ENCODE peak calls at places on chromosomes 3 and 15, in four cellular contexts. E, B, M and C are unnamed samples.
A peak's percentile ranks its signal among the peaks of the same experiment; 100 is the strongest.

GRCh38 chr3:23760871-23761373 is 44.8 kb upstream of the UBE2E1 start:
- DNase-seq in E (no peak), B (no peak), M (no peak), C (no peak)

GRCh38 chr3:134126153-134126552 is 96.4 kb upstream of the SLCO2A1 start:
- DNase-seq in E (no peak), B (no peak), M (no peak), C (no peak)

GRCh38 chr15:91855684-91856553 is 2.4 kb downstream of the SLCO3A1 start:
- DNase-seq in E (no peak), B (peak; percentile 75), M (no peak), C (no peak)

GRCh38 chr15:75732809-75733451 is 20.3 kb upstream of the CSPG4 start:
- DNase-seq in E (peak; percentile 81), B (peak; percentile 78), M (no peak), C (no peak)

GRCh38 chr3:152040319-152040718 is 166.9 kb downstream of the SUCNR1 start:
- DNase-seq in E (no peak), B (no peak), M (no peak), C (no peak)

GRCh38 chr15:81394609-81395008 is 20.6 kb upstream of the TMC3 start:
- DNase-seq in E (no peak), B (no peak), M (no peak), C (no peak)

GRCh38 chr3:36540898-36541518 is 160.7 kb downstream of the STAC start:
- DNase-seq in E (peak; percentile 40), B (no peak), M (no peak), C (no peak)

GRCh38 chr3:159914421-159914820 is 74.2 kb upstream of the IL12A start:
- DNase-seq in E (no peak), B (no peak), M (no peak), C (peak; percentile 71)

GRCh38 chr3:9340450-9341009 is 22.3 kb upstream of the THUMPD3 start:
- DNase-seq in E (no peak), B (no peak), M (no peak), C (no peak)

DNA sequence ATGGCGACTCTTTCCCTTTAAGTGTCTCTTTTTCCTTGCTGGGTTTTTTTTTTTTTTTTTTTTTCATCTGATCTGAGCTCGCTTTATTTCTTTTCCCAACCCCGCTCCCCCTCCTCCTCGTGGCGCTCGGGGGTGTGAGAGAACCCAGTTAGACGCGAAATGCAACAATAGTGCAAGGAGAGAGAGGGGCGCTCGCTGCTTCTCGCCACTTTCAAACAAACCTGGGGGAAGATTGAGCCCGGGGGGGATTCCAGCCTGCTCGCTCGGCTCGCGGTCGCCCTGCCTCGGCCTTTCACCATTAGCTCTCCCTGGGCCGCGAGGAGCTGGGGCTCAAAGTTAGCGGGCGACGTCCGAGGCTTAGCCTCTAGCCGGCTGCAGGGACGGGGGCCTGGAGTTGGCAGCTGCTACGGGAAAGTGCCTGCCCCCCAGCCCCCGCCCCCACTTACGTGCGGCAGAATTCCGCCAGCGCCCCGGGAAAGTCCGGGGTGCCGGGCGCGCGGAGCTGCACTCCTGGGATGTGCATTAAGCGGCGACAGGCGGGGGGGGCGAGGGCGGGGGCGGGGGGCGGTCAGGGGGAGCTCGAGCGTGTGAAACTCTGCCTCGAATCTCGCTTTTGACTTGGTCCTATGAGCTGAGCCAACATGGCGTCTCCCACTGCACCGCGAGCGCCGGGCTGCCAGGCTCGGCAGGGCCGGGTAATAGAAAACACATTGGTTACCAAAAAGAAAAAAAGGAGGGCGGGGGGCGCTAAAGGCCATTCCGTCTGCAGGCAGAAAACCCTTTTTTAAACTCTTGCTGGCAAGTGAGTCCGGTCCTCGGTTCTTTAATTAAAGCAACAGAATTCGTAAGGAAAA is 10.3 kb downstream of the NR2F2 start:
- DNase-seq in E (peak; percentile 76), B (peak; percentile 79), M (no peak), C (no peak)
- H3K4me3 ChIP-seq in E (peak overlapping the region; percentile 82), B (peak overlapping the region; percentile 56), M (peak overlapping the region; percentile 96), C (peak overlapping the region; percentile 96)

DNA sequence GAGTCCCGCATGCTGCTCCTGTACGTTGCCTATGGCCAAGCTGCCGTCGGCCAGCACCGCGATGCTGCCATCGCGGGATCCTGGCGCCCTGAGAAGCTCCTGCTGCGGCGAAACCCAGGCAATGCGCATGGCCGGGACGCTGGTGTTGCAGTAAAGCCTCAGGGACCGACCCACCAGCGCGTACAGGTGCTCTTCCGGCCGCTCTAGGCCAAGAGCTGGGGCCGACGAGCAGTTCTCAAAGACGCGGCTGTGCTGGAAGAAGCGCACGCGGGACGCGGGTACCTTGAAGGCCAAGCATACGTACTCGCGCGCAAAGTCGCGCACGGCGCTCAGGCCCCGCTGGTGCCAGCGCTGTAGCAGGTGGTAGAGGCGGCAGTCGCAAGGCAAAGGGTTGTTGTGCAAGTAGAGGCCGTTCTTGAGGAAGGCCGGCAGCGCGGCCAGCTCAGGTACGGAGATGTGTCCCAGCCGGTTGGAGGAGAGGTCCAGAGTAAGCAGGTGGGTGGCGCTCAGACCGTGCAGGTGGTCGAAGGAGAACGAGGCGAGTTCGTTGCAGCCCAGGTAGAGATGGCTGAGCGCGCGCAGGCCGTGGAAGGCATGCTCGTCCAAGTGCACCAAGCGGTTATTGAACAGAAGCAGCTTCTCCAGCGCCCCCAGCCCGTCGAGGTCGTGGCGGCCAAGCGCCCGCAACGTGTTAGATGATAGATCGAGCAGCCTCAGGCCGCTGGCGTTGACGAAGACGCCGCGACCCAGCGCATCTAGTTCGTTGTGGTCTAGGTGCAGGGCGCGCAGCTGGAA is 868 bp downstream of the AMIGO3 start:
- DNase-seq in E (no peak), B (peak; percentile 74), M (no peak), C (no peak)
- H3K4me3 ChIP-seq in E (peak overlapping the region; percentile 33), B (peak overlapping the region; percentile 65), M (peak overlapping the region; percentile 62), C (peak overlapping the region; percentile 54)

GRCh38 chr3:278300-279064 is 81.9 kb downstream of the CHL1 start:
- DNase-seq in E (no peak), B (no peak), M (no peak), C (no peak)

GRCh38 chr3:279325-279724 is 82.8 kb downstream of the CHL1 start:
- DNase-seq in E (no peak), B (no peak), M (no peak), C (no peak)

GRCh38 chr3:280691-281090 is 84.1 kb downstream of the CHL1 start:
- DNase-seq in E (no peak), B (no peak), M (no peak), C (no peak)

DNA sequence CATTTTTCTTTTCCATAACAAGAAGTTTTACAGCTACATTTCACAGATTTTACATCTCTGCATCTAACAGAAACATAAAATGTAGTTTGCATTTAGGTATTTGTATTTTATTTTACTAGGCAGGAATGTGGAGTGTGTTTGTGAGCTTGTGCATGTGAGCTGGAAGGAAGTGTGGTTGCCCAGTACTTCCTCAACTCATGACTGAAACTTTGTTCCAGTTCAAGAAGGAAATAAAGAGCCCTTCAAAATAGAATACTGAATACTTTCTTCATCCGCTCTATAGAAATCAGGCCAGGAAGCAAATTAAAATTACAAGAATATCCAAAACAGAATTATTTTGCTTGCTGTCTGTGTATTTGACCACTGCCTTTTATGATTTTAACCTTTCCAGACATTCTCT is 81.3 kb downstream of the CHL1 start:
- DNase-seq in E (no peak), B (no peak), M (no peak), C (no peak)
- H3K4me3 ChIP-seq in E (no peak overlapping the region), B (no peak overlapping the region), M (no peak overlapping the region), C (no peak overlapping the region)

GRCh38 chr15:34754171-34754580 is 622 bp downstream of the GJD2 start:
- DNase-seq in E (no peak), B (no peak), M (no peak), C (no peak)
- H3K4me3 ChIP-seq in E (peak overlapping the region; percentile 25), B (no peak overlapping the region), M (no peak overlapping the region), C (peak overlapping the region; percentile 43)